ENCODE peak calls at places on chromosome 14, in seven cellular contexts. K is IMR-90, S is astrocyte, R is keratinocyte, E is mammary epithelial cell, L is GM23248, Z is HCT116. C is an unnamed sample. For H3K36me3, the result is how much of the 10 kb centered on the place peaks cover.

GRCh38 chr14:105144666-105145380 is 23.8 kb downstream of the JAG2 start:
- DNase-seq in K (no peak), S (no peak), R (no peak), E (no peak), L (no peak), Z (no peak), C (no peak)

GRCh38 chr14:106286697-106287290 is 760.4 kb downstream of the TMEM121 start:
- DNase-seq in K (no peak), S (no peak), R (no peak), E (no peak), L (no peak), Z (no peak), C (no peak)

GRCh38 chr14:98907981-98908544 is 363.9 kb downstream of the BCL11B start:
- DNase-seq in K (no peak), S (no peak), R (no peak), E (no peak), L (no peak), Z (no peak), C (no peak)

GRCh38 chr14:65299837-65300236 is 112.7 kb upstream of the FUT8 start:
- DNase-seq in K (no peak), S (no peak), R (no peak), E (no peak), L (no peak), Z (no peak), C (no peak)

GRCh38 chr14:60565211-60565610 is 56.3 kb downstream of the SIX6 start:
- DNase-seq in K (peak), S (peak), R (no peak), E (peak), L (peak), Z (no peak), C (no peak)

GRCh38 chr14:20454359-20454644 is 310 bp downstream of the OSGEP start:
- DNase-seq in K (peak), S (peak), R (no peak), E (no peak), L (peak), Z (peak), C (no peak)

GRCh38 chr14:48275301-48275700 is 599.9 kb upstream of the MDGA2 start:
- DNase-seq in K (no peak), S (no peak), R (no peak), E (no peak), L (no peak), Z (no peak), C (no peak)

GRCh38 chr14:64704743-64705405 is 650 bp downstream of the PLEKHG3 start:
- DNase-seq in K (peak), S (no peak), R (no peak), E (no peak), L (peak), Z (no peak), C (no peak)

GRCh38 chr14:68937790-68938514 is 41.1 kb downstream of the ACTN1 start:
- DNase-seq in K (no peak), S (no peak), R (no peak), E (peak), L (peak), Z (no peak), C (no peak)

GRCh38 chr14:46818147-46818546 is 166.6 kb upstream of the RPL10L start:
- DNase-seq in K (no peak), S (no peak), R (no peak), E (no peak), L (no peak), Z (no peak), C (no peak)

GRCh38 chr14:68790656-68791077 is 2.2 kb downstream of the ZFP36L1 start:
- DNase-seq in K (no peak), S (no peak), R (no peak), E (peak), L (no peak), Z (no peak), C (no peak)

GRCh38 chr14:88340357-88340756 is 17.3 kb upstream of the KCNK10 start:
- DNase-seq in K (no peak), S (no peak), R (no peak), E (no peak), L (no peak), Z (no peak), C (no peak)

GRCh38 chr14:87084908-87085307 is 908.1 kb downstream of the GALC start:
- DNase-seq in K (no peak), S (no peak), R (no peak), E (no peak), L (no peak), Z (no peak), C (no peak)

GRCh38 chr14:89792489-89793366 is 161.8 kb downstream of the EFCAB11 start:
- DNase-seq in K (peak), S (peak), R (no peak), E (no peak), L (peak), Z (no peak), C (no peak)

GRCh38 chr14:34018125-34018524 is 67.3 kb upstream of the EGLN3 start:
- DNase-seq in K (no peak), S (no peak), R (no peak), E (no peak), L (no peak), Z (no peak), C (no peak)

GRCh38 chr14:75279739-75280447 is 1.3 kb downstream of the FOS start:
- DNase-seq in K (peak), S (no peak), R (no peak), E (peak), L (peak), Z (no peak), C (no peak)

GRCh38 chr14:68547305-68548193 is 245.3 kb downstream of the ZFP36L1 start:
- DNase-seq in K (peak), S (peak), R (peak), E (peak), L (peak), Z (peak), C (no peak)

GRCh38 chr14:64337901-64338615 is 43.9 kb upstream of the ESR2 start:
- DNase-seq in K (peak), S (peak), R (no peak), E (peak), L (peak), Z (no peak), C (no peak)

GRCh38 chr14:36069535-36069900 is 107.0 kb downstream of the PTCSC3 start:
- DNase-seq in K (peak), S (peak), R (peak), E (peak), L (peak), Z (peak), C (peak)

GRCh38 chr14:34906287-34906686 is 31.1 kb upstream of the BAZ1A start:
- DNase-seq in K (no peak), S (no peak), R (no peak), E (no peak), L (no peak), Z (no peak), C (no peak)

GRCh38 chr14:68255697-68256178 is 436.2 kb downstream of the RAD51B start:
- DNase-seq in K (peak), S (peak), R (no peak), E (peak), L (peak), Z (no peak), C (no peak)

GRCh38 chr14:57390806-57391562 is 598 bp downstream of the NAA30 start:
- DNase-seq in K (peak), S (peak), R (no peak), E (peak), L (peak), Z (no peak), C (peak)

GRCh38 chr14:29798776-29799175 is 128.9 kb downstream of the PRKD1 start:
- DNase-seq in K (no peak), S (no peak), R (no peak), E (no peak), L (no peak), Z (no peak), C (no peak)

GRCh38 chr14:29796853-29797252 is 130.8 kb downstream of the PRKD1 start:
- DNase-seq in K (no peak), S (no peak), R (no peak), E (no peak), L (no peak), Z (no peak), C (no peak)

GRCh38 chr14:29799718-29800117 is 127.9 kb downstream of the PRKD1 start:
- DNase-seq in K (no peak), S (no peak), R (no peak), E (no peak), L (no peak), Z (no peak), C (no peak)

GRCh38 chr14:29800961-29801360 is 126.7 kb downstream of the PRKD1 start:
- DNase-seq in K (no peak), S (no peak), R (no peak), E (no peak), L (peak), Z (no peak), C (no peak)

DNA sequence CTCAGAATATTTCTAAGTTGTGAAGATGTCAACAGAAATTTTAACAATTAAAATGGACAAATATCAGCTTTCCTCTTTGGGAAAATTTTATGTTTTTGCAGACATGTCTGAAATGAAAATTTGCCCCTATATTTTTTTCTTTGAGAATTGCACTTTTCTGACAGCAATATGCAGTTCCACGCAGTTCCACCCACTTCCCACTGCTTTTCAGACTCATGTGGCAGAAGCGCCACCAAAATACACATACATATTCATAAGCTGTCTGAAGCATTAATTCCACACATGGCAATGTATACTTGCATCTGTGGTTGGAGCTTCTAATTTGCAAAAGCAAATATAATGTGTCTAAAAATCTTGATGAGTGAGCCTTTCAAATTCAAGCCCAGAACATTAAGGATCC is 129.6 kb downstream of the PRKD1 start:
- DNase-seq in K (no peak), S (no peak), R (no peak), E (no peak), L (no peak), Z (no peak), C (no peak)
- H3K4me2 ChIP-seq in K (no peak), S (no peak), R (no peak), E (no peak), L (no peak), Z (no peak), C (no peak)

GRCh38 chr14:103697196-103697595 is 18.1 kb downstream of the XRCC3 start:
- DNase-seq in K (no peak), S (no peak), R (no peak), E (no peak), L (no peak), Z (no peak), C (no peak)

GRCh38 chr14:103696027-103696402 is 19.2 kb downstream of the XRCC3 start:
- DNase-seq in K (no peak), S (no peak), R (no peak), E (no peak), L (no peak), Z (no peak), C (no peak)

GRCh38 chr14:103696466-103697071 is 18.7 kb downstream of the XRCC3 start:
- DNase-seq in K (peak), S (peak), R (no peak), E (no peak), L (peak), Z (no peak), C (no peak)

GRCh38 chr14:103694572-103695026 is 20.7 kb downstream of the XRCC3 start:
- DNase-seq in K (no peak), S (no peak), R (no peak), E (no peak), L (no peak), Z (no peak), C (no peak)

GRCh38 chr14:103695331-103696026 is 19.8 kb downstream of the XRCC3 start:
- DNase-seq in K (no peak), S (no peak), R (no peak), E (no peak), L (no peak), Z (no peak), C (no peak)
- H3K36me3 ChIP-seq in K (under half), S (under half), R (under half), E (under half), L (under half), Z (under half), C (half or more)

GRCh38 chr14:77303417-77304156 is 17.1 kb downstream of the POMT2 start:
- DNase-seq in K (peak), S (peak), R (peak), E (peak), L (peak), Z (peak), C (no peak)

GRCh38 chr14:77302926-77303325 is 17.8 kb downstream of the POMT2 start:
- DNase-seq in K (peak), S (peak), R (peak), E (peak), L (peak), Z (peak), C (no peak)

GRCh38 chr14:77306406-77307098 is 14.1 kb downstream of the POMT2 start:
- DNase-seq in K (peak), S (peak), R (no peak), E (no peak), L (peak), Z (no peak), C (no peak)

GRCh38 chr14:77307099-77307496 is 13.6 kb downstream of the POMT2 start:
- DNase-seq in K (peak), S (no peak), R (no peak), E (peak), L (peak), Z (no peak), C (no peak)

DNA sequence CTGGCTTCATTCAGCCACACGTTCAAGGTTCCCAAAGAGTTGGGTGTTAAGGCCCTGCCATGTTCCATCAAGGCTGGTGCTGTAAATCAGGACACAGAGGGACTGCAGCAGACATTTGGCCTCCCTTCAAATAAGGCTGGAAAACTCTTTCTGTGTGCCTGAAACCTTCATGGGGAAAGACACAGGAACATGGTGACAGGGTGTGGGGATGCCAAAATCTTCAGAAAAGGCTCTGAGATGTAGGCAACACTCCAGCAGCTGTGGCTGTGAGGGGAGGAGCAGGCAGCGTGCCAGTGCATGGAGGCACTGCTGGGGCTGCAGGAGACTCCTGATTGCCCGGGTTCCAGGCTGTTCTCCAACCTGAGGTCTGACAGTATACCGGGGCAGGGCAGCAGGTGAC is 15.0 kb downstream of the POMT2 start:
- DNase-seq in K (no peak), S (no peak), R (no peak), E (no peak), L (no peak), Z (no peak), C (no peak)
- H3K4me2 ChIP-seq in K (no peak), S (no peak), R (no peak), E (no peak), L (no peak), Z (no peak), C (no peak)

GRCh38 chr14:23538049-23538718 is 13.4 kb downstream of the ZFHX2 start:
- DNase-seq in K (no peak), S (no peak), R (no peak), E (no peak), L (no peak), Z (no peak), C (no peak)
- H3K36me3 ChIP-seq in K (under half), S (under half), R (under half), E (under half), L (under half), Z (under half), C (under half)

DNA sequence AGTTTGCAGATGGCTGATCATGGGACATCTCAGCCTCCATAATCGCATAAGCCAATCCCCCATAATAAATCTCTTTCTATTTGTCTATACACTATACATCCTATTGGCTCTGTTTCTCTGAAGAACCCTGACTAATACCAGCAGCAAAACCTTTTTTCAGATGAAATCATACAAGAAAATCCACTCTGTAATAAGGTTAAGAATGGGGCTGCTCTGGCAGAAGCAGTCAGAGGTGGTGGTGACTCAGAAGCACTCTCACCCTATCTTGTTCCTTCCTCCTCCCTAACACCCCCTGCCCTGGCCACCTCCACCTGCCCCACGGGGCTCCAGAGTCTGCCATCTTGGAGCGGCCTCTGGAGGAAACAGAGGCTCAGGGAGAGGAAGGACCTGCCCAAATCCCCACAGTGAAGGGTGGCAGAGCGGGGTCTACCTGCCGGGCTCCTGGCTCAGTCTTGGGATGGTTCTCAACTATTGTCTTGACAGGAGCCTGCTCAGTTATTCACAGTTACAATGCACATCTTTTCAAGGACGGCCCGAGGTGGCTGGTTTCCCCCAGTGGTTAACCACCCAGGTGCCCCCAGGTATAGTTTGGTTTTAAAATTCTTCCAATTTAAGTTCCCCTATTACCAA is 109.3 kb upstream of the EVL start:
- DNase-seq in K (no peak), S (no peak), R (no peak), E (no peak), L (no peak), Z (no peak), C (no peak)
- H3K4me2 ChIP-seq in K (no peak), S (no peak), R (no peak), E (no peak), L (no peak), Z (no peak), C (no peak)